ENCODE peak calls at places on chromosome 20, in nine cellular contexts. W is AG08395; B is T-helper 17 cell; S is OCI-M1; J is fibroblast of pulmonary artery; F is stimulated activated CD4-positive, alpha-beta T cell treated with anti-CD3 and anti-CD28 coated beads, Interleukin-2, amount 100 ng/mL, for 4 hours; Z is HEK293T; Q is RWPE1; U is fibroblast of the aortic adventitia. L is an unnamed sample.

GRCh38 chr20:49603209-49603627 is 35.3 kb upstream of the PTGIS start:
- DNase-seq in B (no peak), U (peak), J (peak), S (peak), F (no peak), W (no peak), Q (no peak), Z (peak), L (peak)

GRCh38 chr20:14889503-14890125 is 552.2 kb upstream of the FLRT3 start:
- DNase-seq in Q (no peak), S (no peak), U (no peak), Z (no peak), F (no peak), B (no peak), J (no peak), W (no peak), L (no peak)

GRCh38 chr20:25272223-25273000 is 24.5 kb downstream of the PYGB start:
- DNase-seq in B (no peak), F (no peak), Z (no peak), J (no peak), S (no peak), W (no peak), Q (no peak), U (no peak), L (no peak)

GRCh38 chr20:54468082-54468481 is 7.3 kb upstream of the DOK5 start:
- DNase-seq in W (no peak), F (no peak), J (no peak), Q (no peak), S (no peak), B (no peak), Z (no peak), U (peak), L (peak)

GRCh38 chr20:59145247-59145925 is 18.2 kb upstream of the ZNF831 start:
- DNase-seq in S (no peak), F (no peak), W (no peak), B (no peak), U (no peak), Z (no peak), Q (no peak), J (no peak), L (no peak)

GRCh38 chr20:11076434-11076833 is 402.6 kb upstream of the JAG1 start:
- DNase-seq in F (no peak), B (no peak), S (no peak), W (no peak), Z (no peak), U (no peak), Q (no peak), J (no peak), L (no peak)

GRCh38 chr20:63159826-63160640 is 55.9 kb downstream of the YTHDF1 start:
- DNase-seq in F (no peak), B (no peak), U (no peak), W (no peak), S (no peak), Q (no peak), J (no peak), Z (no peak), L (no peak)

GRCh38 chr20:51497542-51498467 is 44.7 kb downstream of the NFATC2 start:
- DNase-seq in U (peak), W (peak), S (peak), J (peak), B (no peak), Z (no peak), Q (no peak), F (peak), L (no peak)

GRCh38 chr20:44021186-44021585 is 106.5 kb downstream of the TOX2 start:
- DNase-seq in F (no peak), Z (no peak), U (no peak), Q (no peak), W (no peak), S (no peak), B (no peak), J (no peak), L (no peak)

GRCh38 chr20:60820918-60821317 is 431.1 kb upstream of the CDH4 start:
- DNase-seq in Z (no peak), B (no peak), W (no peak), Q (no peak), S (no peak), J (no peak), F (no peak), U (no peak), L (no peak)

GRCh38 chr20:17381701-17382100 is 149.5 kb downstream of the BFSP1 start:
- DNase-seq in B (no peak), F (no peak), W (no peak), J (no peak), Z (no peak), Q (no peak), S (no peak), U (no peak), L (no peak)

GRCh38 chr20:3731944-3732326 is 550 bp upstream of the HSPA12B start:
- DNase-seq in F (no peak), S (no peak), B (no peak), U (no peak), W (no peak), J (no peak), Z (no peak), Q (no peak), L (no peak)

GRCh38 chr20:34566978-34567884 is 8.7 kb downstream of the MAP1LC3A start:
- DNase-seq in W (no peak), Z (no peak), J (no peak), S (no peak), B (no peak), Q (no peak), F (no peak), U (no peak), L (no peak)

GRCh38 chr20:11045412-11046175 is 371.8 kb upstream of the JAG1 start:
- DNase-seq in W (no peak), Z (no peak), S (no peak), B (no peak), F (no peak), U (no peak), Q (no peak), J (no peak), L (no peak)

GRCh38 chr20:11235058-11235457 is 561.3 kb upstream of the JAG1 start:
- DNase-seq in Z (no peak), S (no peak), J (peak), U (peak), F (no peak), Q (peak), W (peak), B (no peak), L (peak)

GRCh38 chr20:1818247-1818840 is 76.9 kb upstream of the SIRPA start:
- DNase-seq in J (no peak), Z (no peak), S (no peak), Q (no peak), F (no peak), W (no peak), U (no peak), B (no peak), L (no peak)

GRCh38 chr20:2799688-2800589 is 488 bp downstream of the CPXM1 start:
- DNase-seq in F (no peak), B (no peak), U (peak), W (peak), S (no peak), J (no peak), Q (no peak), Z (peak), L (peak)

GRCh38 chr20:17969884-17970409 is 1.1 kb downstream of the MGME1 start:
- DNase-seq in U (no peak), Z (no peak), J (peak), W (peak), F (no peak), S (peak), B (no peak), Q (peak), L (peak)

GRCh38 chr20:10558635-10559187 is 115.1 kb downstream of the JAG1 start:
- DNase-seq in J (peak), W (peak), B (no peak), Q (peak), F (peak), S (no peak), U (peak), Z (no peak), L (peak)

GRCh38 chr20:35490736-35491181 is 35.4 kb downstream of the CEP250 start:
- DNase-seq in Q (no peak), W (no peak), U (no peak), F (peak), Z (no peak), B (peak), S (no peak), J (no peak), L (no peak)

GRCh38 chr20:17827759-17828559 is 128.2 kb downstream of the BANF2 start:
- DNase-seq in F (no peak), Q (no peak), W (no peak), U (no peak), B (no peak), S (no peak), J (no peak), Z (no peak), L (no peak)

GRCh38 chr20:54140927-54141566 is 32.7 kb downstream of the CYP24A1 start:
- DNase-seq in U (peak), W (peak), J (peak), Q (peak), F (no peak), Z (no peak), S (no peak), B (no peak), L (peak)

GRCh38 chr20:25623225-25623735 is 534 bp downstream of the NANP start:
- DNase-seq in U (no peak), S (peak), F (peak), Q (peak), W (peak), Z (peak), J (no peak), B (peak), L (peak)

GRCh38 chr20:14245368-14245970 is 91.9 kb downstream of the FLRT3 start:
- DNase-seq in B (no peak), Q (no peak), S (no peak), F (no peak), W (peak), J (peak), Z (no peak), U (peak), L (peak)

GRCh38 chr20:31817461-31817860 is 1.7 kb upstream of the MYLK2 start:
- DNase-seq in S (no peak), Q (no peak), F (no peak), U (no peak), J (no peak), Z (no peak), B (no peak), W (no peak), L (no peak)

GRCh38 chr20:12970372-12970821 is 38.4 kb upstream of the SPTLC3 start:
- DNase-seq in W (peak), Q (peak), F (no peak), Z (peak), J (peak), S (peak), U (peak), B (no peak), L (peak)

GRCh38 chr20:7853493-7853892 is 86.8 kb downstream of the HAO1 start:
- DNase-seq in S (no peak), F (no peak), Z (no peak), J (no peak), W (no peak), Q (no peak), U (no peak), B (no peak), L (no peak)

GRCh38 chr20:4820833-4821518 is 99.3 kb downstream of the PRND start:
- DNase-seq in Z (no peak), U (peak), S (no peak), J (peak), Q (peak), B (no peak), W (peak), F (no peak), L (peak)

GRCh38 chr20:49403911-49404310 is 78.6 kb downstream of the KCNB1 start:
- DNase-seq in J (no peak), U (no peak), S (no peak), W (no peak), B (no peak), Z (no peak), Q (no peak), F (no peak), L (no peak)

GRCh38 chr20:1322511-1323245 is 6.3 kb downstream of the SDCBP2 start:
- DNase-seq in F (no peak), U (peak), W (peak), Q (peak), B (no peak), S (no peak), J (peak), Z (no peak), L (peak)

GRCh38 chr20:62604796-62605195 is 37.5 kb upstream of the SLCO4A1 start:
- DNase-seq in J (no peak), U (no peak), W (no peak), F (no peak), Q (no peak), B (no peak), Z (no peak), S (no peak), L (no peak)

L was measured in astrocyte of the hippocampus.